ENCODE peak calls at places on chromosomes 7 and 10, in four cellular contexts. One of them, this sample, is unnamed.

GRCh38 chr10:58106211-58107035 is 161.3 kb downstream of the IPMK start:
- DNase-seq in HL-60: no peak
- DNase-seq in GM12878: no peak
- DNase-seq in K562: no peak
- DNase-seq in this sample: no peak

GRCh38 chr7:32881074-32881982 is 10.2 kb downstream of the KBTBD2 start:
- DNase-seq in GM12878: no peak
- DNase-seq in HL-60: no peak
- DNase-seq in K562: no peak
- DNase-seq in this sample: no peak

GRCh38 chr10:89785095-89785494 is 83.7 kb downstream of the KIF20B start:
- DNase-seq in K562: peak; percentile 30
- DNase-seq in HL-60: no peak
- DNase-seq in GM12878: no peak
- DNase-seq in this sample: no peak

GRCh38 chr10:22810643-22811254 is 96.4 kb upstream of the PIP4K2A start:
- DNase-seq in GM12878: no peak
- DNase-seq in HL-60: no peak
- DNase-seq in K562: no peak
- DNase-seq in this sample: no peak

GRCh38 chr7:152636436-152636835 is 39.5 kb downstream of the XRCC2 start:
- DNase-seq in K562: no peak
- DNase-seq in GM12878: no peak
- DNase-seq in HL-60: no peak
- DNase-seq in this sample: no peak

GRCh38 chr7:155980841-155981240 is 168.6 kb upstream of the SHH start:
- DNase-seq in K562: no peak
- DNase-seq in HL-60: no peak
- DNase-seq in GM12878: no peak
- DNase-seq in this sample: no peak

GRCh38 chr10:1643911-1644810 is 93.2 kb downstream of the ADARB2 start:
- DNase-seq in HL-60: no peak
- DNase-seq in K562: no peak
- DNase-seq in GM12878: no peak
- DNase-seq in this sample: no peak

GRCh38 chr10:42960491-42961155 is 116.2 kb upstream of the RET start:
- DNase-seq in K562: no peak
- DNase-seq in GM12878: no peak
- DNase-seq in HL-60: no peak
- DNase-seq in this sample: no peak

GRCh38 chr10:14302035-14302434 is 28.7 kb downstream of the FRMD4A start:
- DNase-seq in HL-60: no peak
- DNase-seq in GM12878: no peak
- DNase-seq in K562: peak; percentile 2
- DNase-seq in this sample: no peak

GRCh38 chr7:141699860-141700259 is 2.1 kb downstream of the DENND11 start:
- DNase-seq in GM12878: no peak
- DNase-seq in K562: no peak
- DNase-seq in HL-60: no peak
- DNase-seq in this sample: no peak

GRCh38 chr7:137882261-137882668 is 35.5 kb upstream of the DGKI start:
- DNase-seq in GM12878: peak; percentile 43
- DNase-seq in HL-60: no peak
- DNase-seq in K562: peak; percentile 89
- DNase-seq in this sample: peak; percentile 35

GRCh38 chr10:75955953-75956352 is 524.5 kb downstream of the LRMDA start:
- DNase-seq in GM12878: no peak
- DNase-seq in HL-60: no peak
- DNase-seq in K562: no peak
- DNase-seq in this sample: no peak

GRCh38 chr10:60810437-60811182 is 32.3 kb downstream of the CDK1 start:
- DNase-seq in GM12878: no peak
- DNase-seq in HL-60: no peak
- DNase-seq in K562: no peak
- DNase-seq in this sample: no peak

GRCh38 chr10:12056758-12057157 is 12.0 kb upstream of the DHTKD1 start:
- DNase-seq in GM12878: no peak
- DNase-seq in HL-60: no peak
- DNase-seq in K562: peak; percentile 19
- DNase-seq in this sample: no peak

GRCh38 chr7:123652406-123652805 is 3.3 kb upstream of the LMOD2 start:
- DNase-seq in K562: no peak
- DNase-seq in GM12878: no peak
- DNase-seq in HL-60: no peak
- DNase-seq in this sample: no peak

GRCh38 chr10:94223702-94224370 is 138.9 kb downstream of the NOC3L start:
- DNase-seq in HL-60: no peak
- DNase-seq in GM12878: no peak
- DNase-seq in K562: no peak
- DNase-seq in this sample: no peak

GRCh38 chr7:37364871-37365270 is 83.8 kb downstream of the ELMO1 start:
- DNase-seq in HL-60: no peak
- DNase-seq in K562: no peak
- DNase-seq in GM12878: no peak
- DNase-seq in this sample: no peak

GRCh38 chr10:96833220-96834001 is 1.3 kb downstream of the LCOR start:
- DNase-seq in K562: peak; percentile 37
- DNase-seq in GM12878: no peak
- DNase-seq in HL-60: peak; percentile 33
- DNase-seq in this sample: no peak

GRCh38 chr10:62343000-62343399 is 31.2 kb upstream of the ZNF365 start:
- DNase-seq in K562: no peak
- DNase-seq in HL-60: no peak
- DNase-seq in GM12878: no peak
- DNase-seq in this sample: no peak

GRCh38 chr7:125495997-125496396 is 566.4 kb upstream of the POT1 start:
- DNase-seq in GM12878: no peak
- DNase-seq in HL-60: no peak
- DNase-seq in K562: no peak
- DNase-seq in this sample: no peak

GRCh38 chr10:91996266-91996665 is 72.7 kb downstream of the BTAF1 start:
- DNase-seq in GM12878: no peak
- DNase-seq in K562: no peak
- DNase-seq in HL-60: no peak
- DNase-seq in this sample: no peak

GRCh38 chr7:29270979-29271658 is 76.5 kb downstream of the CHN2 start:
- DNase-seq in GM12878: no peak
- DNase-seq in K562: no peak
- DNase-seq in HL-60: peak; percentile 46
- DNase-seq in this sample: no peak

GRCh38 chr7:142196066-142196840 is 61.6 kb downstream of the PRSS58 start:
- DNase-seq in HL-60: no peak
- DNase-seq in K562: no peak
- DNase-seq in GM12878: no peak
- DNase-seq in this sample: no peak

GRCh38 chr10:111243126-111243525 is 166.3 kb downstream of the ADRA2A start:
- DNase-seq in HL-60: no peak
- DNase-seq in GM12878: no peak
- DNase-seq in K562: no peak
- DNase-seq in this sample: no peak

GRCh38 chr10:63866747-63867140 is 345.5 kb downstream of the REEP3 start:
- DNase-seq in GM12878: no peak
- DNase-seq in K562: peak; percentile 10
- DNase-seq in HL-60: no peak
- DNase-seq in this sample: no peak

GRCh38 chr10:69217119-69217754 is 2.9 kb upstream of the HKDC1 start:
- DNase-seq in K562: peak; percentile 53
- DNase-seq in HL-60: no peak
- DNase-seq in GM12878: no peak
- DNase-seq in this sample: no peak

GRCh38 chr10:82378146-82378545 is 503.2 kb downstream of the NRG3 start:
- DNase-seq in HL-60: no peak
- DNase-seq in GM12878: no peak
- DNase-seq in K562: no peak
- DNase-seq in this sample: no peak

GRCh38 chr7:85489498-85489897 is 302.6 kb upstream of the SEMA3D start:
- DNase-seq in K562: no peak
- DNase-seq in GM12878: no peak
- DNase-seq in HL-60: no peak
- DNase-seq in this sample: no peak

DNA sequence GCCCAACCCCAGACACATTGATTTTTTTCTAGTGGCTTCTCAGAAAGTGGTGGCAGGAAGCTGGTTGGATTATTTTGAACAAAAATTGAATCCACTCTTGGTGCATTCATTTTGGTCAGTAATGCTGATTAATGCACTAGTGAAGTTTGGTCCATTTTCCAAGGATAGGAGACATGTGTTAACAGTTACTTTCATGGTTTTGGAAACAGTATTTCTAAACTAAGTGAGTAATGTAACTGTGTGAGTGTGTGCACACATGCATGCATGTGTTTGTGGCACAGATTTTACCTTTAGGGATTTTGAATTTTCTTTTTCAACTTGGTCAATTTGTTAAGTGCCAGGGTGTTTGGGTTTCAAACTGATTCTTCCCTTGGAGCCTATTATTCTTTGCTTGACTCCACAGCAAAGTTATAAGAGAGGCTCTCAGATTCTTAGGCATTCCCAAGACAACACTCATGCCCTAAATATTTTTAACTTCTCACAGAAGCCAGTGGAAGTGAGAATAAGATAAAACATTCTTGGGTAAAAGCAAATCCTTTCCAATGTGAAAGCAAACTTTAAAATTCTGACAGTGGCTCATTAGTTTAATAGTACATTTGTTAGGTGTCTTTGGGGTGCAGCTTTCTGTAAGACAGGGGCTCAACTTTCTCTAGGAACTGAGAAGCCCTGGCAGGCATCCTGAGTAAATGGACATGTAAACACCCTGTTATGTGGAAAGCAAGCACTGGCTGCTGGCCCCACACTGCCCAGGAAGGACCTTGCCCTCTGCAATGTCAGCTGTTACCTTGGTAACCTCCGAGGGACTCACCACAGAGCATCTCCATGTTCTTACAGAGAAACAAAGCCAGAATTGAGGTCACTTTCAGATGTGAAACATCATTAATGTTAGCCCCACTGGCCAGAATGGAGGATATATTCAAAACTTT is 68.4 kb downstream of the ASAH2B start:
- DNase-seq in K562: no peak
- DNase-seq in GM12878: no peak
- DNase-seq in HL-60: no peak
- DNase-seq in this sample: no peak
- TF ChIP-seq SPI1 in K562: no peak
- TF ChIP-seq SPI1 in GM12878: no peak
- TF ChIP-seq SPI1 in HL-60: no peak
- TF ChIP-seq SPI1 in this sample: no peak

GRCh38 chr10:115093286-115093775 is at the start of gene ATRNL1:
- DNase-seq in GM12878: no peak
- DNase-seq in K562: no peak
- DNase-seq in HL-60: no peak
- DNase-seq in this sample: peak; percentile 45

GRCh38 chr10:115092258-115092554 is 959 bp upstream of the ATRNL1 start:
- DNase-seq in K562: no peak
- DNase-seq in GM12878: no peak
- DNase-seq in HL-60: no peak
- DNase-seq in this sample: no peak

GRCh38 chr10:115094605-115095004 is 1.4 kb downstream of the ATRNL1 start:
- DNase-seq in GM12878: no peak
- DNase-seq in K562: no peak
- DNase-seq in HL-60: no peak
- DNase-seq in this sample: no peak

GRCh38 chr10:115093776-115094361 is 704 bp downstream of the ATRNL1 start:
- DNase-seq in GM12878: no peak
- DNase-seq in K562: no peak
- DNase-seq in HL-60: no peak
- DNase-seq in this sample: peak; percentile 38

DNA sequence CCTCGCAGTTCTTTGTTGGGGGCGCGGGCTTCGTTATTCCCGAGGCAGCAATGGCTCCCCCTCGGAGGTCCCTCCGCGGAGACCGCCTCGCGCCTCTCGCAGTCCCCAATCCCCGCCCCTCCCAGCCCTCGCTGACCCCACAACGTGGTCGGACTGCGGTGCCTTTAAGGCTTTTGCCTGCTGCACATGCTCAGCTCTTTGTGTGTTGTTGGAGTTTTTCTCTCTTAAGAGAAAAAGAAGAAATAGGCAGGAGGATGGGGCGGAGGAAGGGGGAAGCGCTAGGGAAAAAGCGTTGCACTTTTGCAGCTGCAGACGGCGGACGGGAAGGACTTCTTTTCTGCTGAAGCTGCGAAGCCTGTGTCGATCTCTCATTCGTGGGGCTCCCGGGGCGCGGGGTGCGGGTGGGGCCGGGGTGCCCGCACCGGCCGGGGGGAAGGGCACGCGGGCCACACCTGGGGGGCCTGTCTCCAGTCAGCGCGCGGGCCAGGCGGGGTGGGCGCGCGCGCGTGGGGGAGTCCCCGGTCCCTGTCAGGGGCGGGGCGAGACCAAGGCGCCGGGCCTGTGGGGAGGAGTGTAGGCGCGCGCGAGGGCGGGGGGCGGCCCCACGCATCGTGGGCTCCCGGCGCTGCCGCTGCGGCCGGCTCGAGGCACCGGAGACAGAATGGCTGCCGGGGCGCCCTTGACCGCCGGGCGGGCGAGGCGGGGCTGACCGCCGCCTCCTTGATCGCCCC is 445 bp upstream of the ATRNL1 start:
- DNase-seq in HL-60: peak; percentile 20
- DNase-seq in GM12878: no peak
- DNase-seq in K562: no peak
- DNase-seq in this sample: peak; percentile 57
- TF ChIP-seq POLR2AphosphoS5 in HL-60: no peak
- TF ChIP-seq POLR2AphosphoS5 in GM12878: no peak
- TF ChIP-seq POLR2AphosphoS5 in K562: no peak
- TF ChIP-seq POLR2AphosphoS5 in this sample: no peak

GRCh38 chr10:19638173-19638872 is 177.9 kb upstream of the PLXDC2 start:
- DNase-seq in HL-60: peak; percentile 19
- DNase-seq in K562: no peak
- DNase-seq in GM12878: no peak
- DNase-seq in this sample: no peak
- TF ChIP-seq SPI1 in HL-60: no peak
- TF ChIP-seq SPI1 in K562: no peak
- TF ChIP-seq SPI1 in GM12878: no peak
- TF ChIP-seq SPI1 in this sample: no peak

GRCh38 chr10:99964791-99965190 is 45.0 kb downstream of the DNMBP start:
- DNase-seq in K562: no peak
- DNase-seq in GM12878: no peak
- DNase-seq in HL-60: no peak
- DNase-seq in this sample: no peak

GRCh38 chr10:99967961-99968360 is 41.8 kb downstream of the DNMBP start:
- DNase-seq in HL-60: no peak
- DNase-seq in GM12878: no peak
- DNase-seq in K562: no peak
- DNase-seq in this sample: no peak

GRCh38 chr10:99965700-99966099 is 44.0 kb downstream of the DNMBP start:
- DNase-seq in K562: no peak
- DNase-seq in HL-60: no peak
- DNase-seq in GM12878: no peak
- DNase-seq in this sample: no peak

GRCh38 chr10:99966306-99966705 is 43.4 kb downstream of the DNMBP start:
- DNase-seq in HL-60: no peak
- DNase-seq in K562: peak; percentile 7
- DNase-seq in GM12878: no peak
- DNase-seq in this sample: no peak
- TF ChIP-seq POLR2AphosphoS5 in HL-60: no peak
- TF ChIP-seq POLR2AphosphoS5 in K562: no peak
- TF ChIP-seq POLR2AphosphoS5 in GM12878: no peak
- TF ChIP-seq POLR2AphosphoS5 in this sample: no peak

GRCh38 chr7:833601-834258 is 1.5 kb downstream of the SUN1 start:
- DNase-seq in HL-60: no peak
- DNase-seq in K562: no peak
- DNase-seq in GM12878: no peak
- DNase-seq in this sample: no peak
- TF ChIP-seq SPI1 in HL-60: no peak
- TF ChIP-seq SPI1 in K562: no peak
- TF ChIP-seq SPI1 in GM12878: no peak
- TF ChIP-seq SPI1 in this sample: no peak